ENCODE peak calls at places on chromosomes 3 and 15, in ten cellular contexts. A, H, S, L, G, Z, D, M, O and Y are unnamed samples. For H3K27me3, the result is how much of the 10 kb centered on the place peaks cover.

GRCh38 chr3:140363801-140364200 is 314.1 kb upstream of the TRIM42 start:
- DNase-seq in A (no peak), H (no peak), S (peak), L (peak), G (no peak), Z (no peak), D (no peak), M (no peak), O (no peak), Y (no peak)

GRCh38 chr3:64684715-64685261 is 3.0 kb downstream of the ADAMTS9 start:
- DNase-seq in A (peak), H (no peak), S (peak), L (peak), G (no peak), Z (peak), D (peak), M (peak), O (no peak), Y (peak)

GRCh38 chr3:192862408-192863385 is 55.0 kb downstream of the MB21D2 start:
- DNase-seq in A (no peak), H (no peak), S (no peak), L (no peak), G (no peak), Z (no peak), D (no peak), M (no peak), O (no peak), Y (no peak)

GRCh38 chr3:176799675-176800074 is 397.6 kb downstream of the TBL1XR1 start:
- DNase-seq in A (no peak), H (no peak), S (no peak), L (no peak), G (no peak), Z (no peak), D (no peak), M (peak), O (no peak), Y (no peak)

GRCh38 chr3:23202921-23203650 is at the start of gene UBE2E2:
- DNase-seq in A (peak), H (no peak), S (peak), L (peak), G (peak), Z (peak), D (peak), M (peak), O (peak), Y (peak)

GRCh38 chr3:53833650-53834049 is 12.6 kb downstream of the CHDH start:
- DNase-seq in A (peak), H (no peak), S (no peak), L (no peak), G (no peak), Z (no peak), D (no peak), M (no peak), O (no peak), Y (no peak)

GRCh38 chr3:136916200-136916599 is 41.6 kb upstream of the IL20RB start:
- DNase-seq in A (no peak), H (no peak), S (no peak), L (no peak), G (no peak), Z (no peak), D (no peak), M (no peak), O (no peak), Y (no peak)

GRCh38 chr3:169641167-169641566 is 22.3 kb downstream of the MECOM start:
- DNase-seq in A (no peak), H (no peak), S (no peak), L (no peak), G (no peak), Z (no peak), D (no peak), M (no peak), O (no peak), Y (no peak)

GRCh38 chr15:26838742-26839460 is 28.0 kb upstream of the GABRA5 start:
- DNase-seq in A (no peak), H (no peak), S (no peak), L (no peak), G (no peak), Z (no peak), D (no peak), M (no peak), O (no peak), Y (no peak)

GRCh38 chr3:179464296-179465092 is 13.2 kb upstream of the GNB4 start:
- DNase-seq in A (no peak), H (no peak), S (no peak), L (peak), G (no peak), Z (no peak), D (no peak), M (peak), O (peak), Y (no peak)

GRCh38 chr3:112752092-112752512 is 94.6 kb downstream of the CD200R1L start:
- DNase-seq in A (no peak), H (no peak), S (no peak), L (no peak), G (no peak), Z (no peak), D (no peak), M (no peak), O (no peak), Y (no peak)

GRCh38 chr3:117036259-117036799 is 326.8 kb downstream of the TUSC7 start:
- DNase-seq in A (peak), H (no peak), S (no peak), L (no peak), G (no peak), Z (peak), D (no peak), M (no peak), O (no peak), Y (no peak)

GRCh38 chr3:113304856-113305540 is 93.6 kb downstream of the BOC start:
- DNase-seq in A (no peak), H (no peak), S (no peak), L (no peak), G (no peak), Z (no peak), D (no peak), M (no peak), O (no peak), Y (no peak)

GRCh38 chr3:47370887-47371697 is 9.7 kb upstream of the PTPN23 start:
- DNase-seq in A (peak), H (no peak), S (no peak), L (no peak), G (no peak), Z (no peak), D (no peak), M (no peak), O (peak), Y (no peak)

GRCh38 chr15:35545316-35545824 is 595 bp downstream of the DPH6 start:
- DNase-seq in A (peak), H (peak), S (peak), L (peak), G (no peak), Z (peak), D (peak), M (peak), O (peak), Y (no peak)

GRCh38 chr3:193605876-193606275 is 12.9 kb downstream of the OPA1 start:
- DNase-seq in A (no peak), H (peak), S (no peak), L (peak), G (no peak), Z (peak), D (peak), M (peak), O (no peak), Y (no peak)

GRCh38 chr15:28942046-28942445 is 56.3 kb downstream of the APBA2 start:
- DNase-seq in A (peak), H (no peak), S (no peak), L (no peak), G (no peak), Z (no peak), D (peak), M (no peak), O (peak), Y (peak)

GRCh38 chr15:70643783-70644125 is 119.6 kb downstream of the UACA start:
- DNase-seq in A (no peak), H (peak), S (no peak), L (no peak), G (no peak), Z (peak), D (no peak), M (no peak), O (no peak), Y (no peak)

GRCh38 chr3:118675305-118675704 is 359.3 kb downstream of the IGSF11 start:
- DNase-seq in A (no peak), H (no peak), S (no peak), L (no peak), G (no peak), Z (no peak), D (no peak), M (no peak), O (no peak), Y (no peak)

GRCh38 chr3:23248594-23249131 is 45.5 kb downstream of the UBE2E2 start:
- DNase-seq in A (no peak), H (no peak), S (no peak), L (no peak), G (no peak), Z (no peak), D (no peak), M (no peak), O (no peak), Y (no peak)

GRCh38 chr3:170864525-170865208 is 5.3 kb downstream of the RPL22L1 start:
- DNase-seq in A (no peak), H (no peak), S (no peak), L (peak), G (no peak), Z (no peak), D (no peak), M (no peak), O (no peak), Y (no peak)

GRCh38 chr3:185282696-185283373 is 29.0 kb upstream of the EHHADH start:
- DNase-seq in A (peak), H (peak), S (peak), L (peak), G (peak), Z (peak), D (peak), M (peak), O (peak), Y (peak)

DNA sequence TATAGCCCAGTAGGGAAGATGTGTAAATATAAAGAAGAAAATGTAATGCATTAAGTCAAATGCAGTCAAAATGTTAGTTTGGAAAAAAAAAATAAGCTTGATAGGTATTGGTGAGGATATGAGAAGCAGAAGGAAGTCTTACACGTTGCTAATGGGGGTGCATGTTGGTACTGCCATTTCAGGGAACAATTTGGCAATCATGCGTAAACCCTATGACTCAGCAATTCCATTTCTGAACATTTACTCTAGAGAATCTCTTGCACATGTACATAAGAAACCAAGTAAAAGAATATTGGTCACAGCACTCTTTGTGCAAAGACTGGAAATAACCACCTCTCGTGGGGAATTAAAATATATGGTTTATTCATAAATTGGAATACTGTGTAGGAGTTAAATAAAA is 35.5 kb upstream of the TIMP4 start:
- DNase-seq in A (no peak), H (no peak), S (no peak), L (peak), G (no peak), Z (peak), D (no peak), M (peak), O (no peak), Y (no peak)
- H3K27ac ChIP-seq in A (peak), H (no peak), S (no peak), L (peak), G (peak), Z (peak), D (peak), M (no peak), O (peak), Y (peak)

DNA sequence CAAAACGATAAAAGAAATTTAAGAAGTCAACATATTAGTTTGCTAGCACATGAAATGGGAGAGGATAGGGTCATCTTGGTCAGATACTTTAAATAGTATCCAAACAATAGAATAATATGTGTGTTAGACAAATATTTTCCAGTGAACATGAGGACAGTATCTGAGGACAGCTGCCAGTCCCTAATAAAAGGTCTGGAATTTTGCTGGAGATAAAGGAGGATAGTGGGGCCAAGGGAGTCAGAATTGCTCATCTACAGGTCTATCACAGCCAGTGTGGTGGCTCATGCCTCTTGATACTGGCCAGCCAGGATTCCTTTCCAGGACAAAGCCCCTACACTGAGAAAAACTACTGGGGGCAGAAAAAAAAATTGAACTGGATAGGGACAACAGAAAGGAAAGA is 74.0 kb downstream of the HERC1 start:
- DNase-seq in A (no peak), H (no peak), S (no peak), L (no peak), G (no peak), Z (no peak), D (no peak), M (no peak), O (no peak), Y (no peak)
- H3K27me3 ChIP-seq in A (under half), H (under half), S (under half), L (under half), G (under half), Z (under half), D (under half), M (under half), O (under half), Y (under half)

DNA sequence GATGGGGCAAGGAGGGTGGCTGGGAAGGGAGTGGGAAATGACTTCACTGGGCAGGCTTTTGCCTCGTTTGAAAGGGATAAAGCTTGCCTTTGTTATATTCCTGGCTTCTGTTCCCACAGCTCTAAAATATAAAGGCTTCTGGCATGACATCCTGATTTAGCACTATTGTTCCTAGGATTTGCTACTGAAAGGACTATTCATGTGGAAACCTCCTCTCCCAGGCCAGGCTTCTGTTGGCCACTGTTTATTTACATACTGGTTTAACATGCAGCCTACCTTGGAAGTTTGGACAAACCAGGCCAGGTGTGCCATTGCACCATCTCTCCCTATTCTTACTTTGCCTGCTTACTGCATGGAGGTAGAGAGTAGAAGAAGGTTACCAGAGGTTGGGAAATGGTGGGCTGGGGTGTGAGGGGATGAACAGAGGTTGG is 2.4 kb upstream of the LMCD1 start:
- DNase-seq in A (no peak), H (peak), S (no peak), L (peak), G (no peak), Z (peak), D (no peak), M (peak), O (no peak), Y (peak)
- H3K27ac ChIP-seq in A (no peak), H (peak), S (no peak), L (peak), G (peak), Z (peak), D (peak), M (peak), O (no peak), Y (peak)

DNA sequence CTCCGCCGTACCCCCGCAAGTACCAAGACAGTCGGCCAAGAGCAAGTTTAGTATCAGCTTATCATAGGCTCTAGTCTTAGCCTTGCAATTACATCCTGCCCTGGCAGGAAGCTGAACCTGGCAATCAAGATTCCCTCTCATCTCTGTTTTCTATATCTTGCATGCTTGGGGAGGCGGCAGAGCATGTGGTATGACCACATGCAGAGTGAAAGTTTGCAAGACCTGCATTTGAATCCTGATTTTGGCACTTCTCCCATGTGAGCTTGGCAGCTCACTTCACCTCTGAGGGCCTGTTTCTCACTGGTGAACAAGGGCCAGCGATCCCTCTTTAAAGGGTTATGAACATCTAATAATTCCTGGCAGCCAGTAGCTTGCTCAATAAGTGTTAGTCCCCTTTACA is 106.1 kb upstream of the FRMD4B start:
- DNase-seq in A (no peak), H (no peak), S (no peak), L (no peak), G (no peak), Z (no peak), D (no peak), M (no peak), O (no peak), Y (no peak)
- H3K27me3 ChIP-seq in A (under half), H (under half), S (under half), L (under half), G (under half), Z (under half), D (under half), M (under half), O (under half), Y (under half)

GRCh38 chr3:15065550-15066007 is 464 bp upstream of the MRPS25 start:
- DNase-seq in A (no peak), H (no peak), S (peak), L (no peak), G (no peak), Z (no peak), D (no peak), M (no peak), O (no peak), Y (no peak)
- H3K27ac ChIP-seq in A (peak), H (peak), S (no peak), L (no peak), G (peak), Z (peak), D (no peak), M (no peak), O (peak), Y (no peak)

DNA sequence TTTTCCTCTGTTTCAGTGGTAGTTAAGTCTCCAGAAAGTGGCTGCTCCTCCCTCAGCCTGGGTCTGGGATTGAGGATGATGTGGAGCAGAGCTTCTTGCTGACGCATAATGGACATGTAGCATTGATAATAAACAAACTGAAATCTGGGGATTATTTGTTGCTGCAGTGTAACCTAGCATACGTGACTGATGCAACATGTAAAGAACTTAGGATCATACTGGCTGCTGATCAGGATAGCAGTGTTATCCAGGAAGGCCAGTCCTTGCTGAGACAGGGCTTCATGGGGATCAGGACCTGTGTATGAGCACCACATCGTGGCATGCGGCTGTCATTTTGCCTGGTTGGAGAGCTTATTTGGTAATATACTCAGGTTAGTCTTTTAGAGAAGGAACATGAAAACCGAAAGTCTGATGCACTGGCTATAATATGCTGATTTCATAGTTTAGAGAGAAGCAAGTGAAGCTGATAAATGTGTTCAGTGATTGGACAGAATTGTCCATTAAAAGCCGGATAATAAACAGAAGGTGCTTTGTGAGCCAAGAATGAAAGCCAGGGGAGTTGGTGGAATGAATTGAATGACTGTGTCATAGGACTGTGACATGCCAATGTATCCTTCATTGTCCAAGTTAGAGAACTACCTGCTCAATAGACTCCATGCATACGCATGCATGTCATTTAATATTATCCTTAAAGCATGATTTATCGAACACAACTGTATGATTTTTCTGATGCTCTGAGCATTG is 4.1 kb downstream of the MINAR1 start:
- DNase-seq in A (no peak), H (no peak), S (no peak), L (no peak), G (no peak), Z (no peak), D (no peak), M (no peak), O (no peak), Y (no peak)
- H3K27me3 ChIP-seq in A (under half), H (under half), S (under half), L (under half), G (half or more), Z (under half), D (under half), M (under half), O (under half), Y (under half)

DNA sequence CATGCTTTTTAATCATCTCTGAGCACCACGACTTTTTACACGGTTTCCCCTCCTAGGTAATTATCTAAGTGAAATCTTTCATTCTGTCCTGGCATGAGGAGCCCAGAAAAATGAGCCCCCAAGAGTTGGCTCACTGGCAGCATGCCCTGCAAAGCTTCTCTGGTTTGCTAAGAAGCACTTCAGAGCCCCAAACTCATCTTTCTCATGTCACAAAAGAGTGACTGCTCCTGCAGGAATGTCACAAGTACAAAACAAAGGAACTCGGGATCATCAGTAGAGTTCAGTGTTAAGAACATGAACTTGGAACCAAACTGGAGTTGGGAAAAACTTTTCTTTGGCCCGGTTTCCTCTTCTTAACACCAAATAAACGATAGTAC is 123.9 kb downstream of the FOXB1 start:
- DNase-seq in A (no peak), H (no peak), S (peak), L (no peak), G (no peak), Z (peak), D (peak), M (no peak), O (no peak), Y (no peak)
- H3K27ac ChIP-seq in A (no peak), H (no peak), S (no peak), L (peak), G (peak), Z (peak), D (peak), M (peak), O (peak), Y (peak)